ENCODE peak calls at places on chromosome 21, in six cellular contexts. One of them, this sample, is unnamed. For H3K27me3, the result is how much of the 10 kb centered on the place peaks cover.

GRCh38 chr21:29418813-29419212 is 120.1 kb downstream of the BACH1 start:
- DNase-seq in fibroblast of lung: no peak
- DNase-seq in H1: no peak
- DNase-seq in heart right ventricle: no peak
- DNase-seq in IMR-90: no peak
- DNase-seq in endothelial cell of umbilical vein: no peak
- DNase-seq in this sample: no peak

GRCh38 chr21:15057290-15057689 is 7.5 kb downstream of the NRIP1 start:
- DNase-seq in fibroblast of lung: no peak
- DNase-seq in IMR-90: no peak
- DNase-seq in endothelial cell of umbilical vein: no peak
- DNase-seq in heart right ventricle: no peak
- DNase-seq in H1: no peak
- DNase-seq in this sample: no peak

GRCh38 chr21:17818158-17819113 is 720 bp downstream of the C21orf91 start:
- DNase-seq in endothelial cell of umbilical vein: peak
- DNase-seq in fibroblast of lung: peak
- DNase-seq in IMR-90: peak
- DNase-seq in H1: no peak
- DNase-seq in heart right ventricle: peak
- DNase-seq in this sample: peak

GRCh38 chr21:42556960-42557359 is 43.3 kb downstream of the SLC37A1 start:
- DNase-seq in fibroblast of lung: no peak
- DNase-seq in H1: no peak
- DNase-seq in IMR-90: no peak
- DNase-seq in endothelial cell of umbilical vein: no peak
- DNase-seq in heart right ventricle: no peak
- DNase-seq in this sample: peak

GRCh38 chr21:29117372-29117955 is 13.0 kb upstream of the MAP3K7CL start:
- DNase-seq in fibroblast of lung: no peak
- DNase-seq in IMR-90: no peak
- DNase-seq in H1: no peak
- DNase-seq in heart right ventricle: no peak
- DNase-seq in endothelial cell of umbilical vein: no peak
- DNase-seq in this sample: no peak

GRCh38 chr21:27085387-27085786 is 118.5 kb upstream of the ADAMTS5 start:
- DNase-seq in fibroblast of lung: no peak
- DNase-seq in IMR-90: no peak
- DNase-seq in heart right ventricle: no peak
- DNase-seq in endothelial cell of umbilical vein: no peak
- DNase-seq in H1: no peak
- DNase-seq in this sample: no peak

GRCh38 chr21:41928621-41929220 is 25.1 kb downstream of the C2CD2 start:
- DNase-seq in endothelial cell of umbilical vein: peak
- DNase-seq in heart right ventricle: no peak
- DNase-seq in IMR-90: no peak
- DNase-seq in fibroblast of lung: no peak
- DNase-seq in H1: no peak
- DNase-seq in this sample: no peak

GRCh38 chr21:17925000-17925610 is 105.9 kb upstream of the C21orf91 start:
- DNase-seq in fibroblast of lung: peak
- DNase-seq in endothelial cell of umbilical vein: peak
- DNase-seq in heart right ventricle: peak
- DNase-seq in IMR-90: peak
- DNase-seq in H1: no peak
- DNase-seq in this sample: no peak

GRCh38 chr21:26169611-26170470 is 729 bp downstream of the APP start:
- DNase-seq in endothelial cell of umbilical vein: peak
- DNase-seq in fibroblast of lung: peak
- DNase-seq in heart right ventricle: peak
- DNase-seq in H1: no peak
- DNase-seq in IMR-90: peak
- DNase-seq in this sample: peak

GRCh38 chr21:42851812-42852665 is 27.3 kb downstream of the WDR4 start:
- DNase-seq in fibroblast of lung: no peak
- DNase-seq in endothelial cell of umbilical vein: no peak
- DNase-seq in heart right ventricle: no peak
- DNase-seq in IMR-90: no peak
- DNase-seq in H1: no peak
- DNase-seq in this sample: no peak

GRCh38 chr21:18228060-18228739 is 16.4 kb upstream of the CHODL start:
- DNase-seq in fibroblast of lung: no peak
- DNase-seq in endothelial cell of umbilical vein: no peak
- DNase-seq in heart right ventricle: no peak
- DNase-seq in IMR-90: no peak
- DNase-seq in H1: no peak
- DNase-seq in this sample: no peak

GRCh38 chr21:15063081-15063820 is 1.5 kb downstream of the NRIP1 start:
- DNase-seq in endothelial cell of umbilical vein: peak
- DNase-seq in fibroblast of lung: peak
- DNase-seq in heart right ventricle: no peak
- DNase-seq in H1: no peak
- DNase-seq in IMR-90: peak
- DNase-seq in this sample: no peak

GRCh38 chr21:27329255-27329851 is 362.5 kb upstream of the ADAMTS5 start:
- DNase-seq in heart right ventricle: no peak
- DNase-seq in fibroblast of lung: no peak
- DNase-seq in H1: no peak
- DNase-seq in IMR-90: peak
- DNase-seq in endothelial cell of umbilical vein: no peak
- DNase-seq in this sample: no peak

GRCh38 chr21:29721242-29721641 is 218.6 kb downstream of the GRIK1 start:
- DNase-seq in fibroblast of lung: no peak
- DNase-seq in heart right ventricle: no peak
- DNase-seq in endothelial cell of umbilical vein: no peak
- DNase-seq in IMR-90: no peak
- DNase-seq in H1: no peak
- DNase-seq in this sample: no peak

GRCh38 chr21:28068455-28069358 is 924.0 kb downstream of the LTN1 start:
- DNase-seq in H1: no peak
- DNase-seq in fibroblast of lung: no peak
- DNase-seq in endothelial cell of umbilical vein: no peak
- DNase-seq in IMR-90: no peak
- DNase-seq in heart right ventricle: no peak
- DNase-seq in this sample: no peak

GRCh38 chr21:42652527-42653491 is 612 bp upstream of the PDE9A start:
- DNase-seq in IMR-90: peak
- DNase-seq in heart right ventricle: peak
- DNase-seq in endothelial cell of umbilical vein: peak
- DNase-seq in fibroblast of lung: peak
- DNase-seq in H1: no peak
- DNase-seq in this sample: peak

GRCh38 chr21:41711416-41712023 is 55.3 kb downstream of the RIPK4 start:
- DNase-seq in heart right ventricle: no peak
- DNase-seq in H1: no peak
- DNase-seq in fibroblast of lung: no peak
- DNase-seq in endothelial cell of umbilical vein: no peak
- DNase-seq in IMR-90: no peak
- DNase-seq in this sample: no peak

DNA sequence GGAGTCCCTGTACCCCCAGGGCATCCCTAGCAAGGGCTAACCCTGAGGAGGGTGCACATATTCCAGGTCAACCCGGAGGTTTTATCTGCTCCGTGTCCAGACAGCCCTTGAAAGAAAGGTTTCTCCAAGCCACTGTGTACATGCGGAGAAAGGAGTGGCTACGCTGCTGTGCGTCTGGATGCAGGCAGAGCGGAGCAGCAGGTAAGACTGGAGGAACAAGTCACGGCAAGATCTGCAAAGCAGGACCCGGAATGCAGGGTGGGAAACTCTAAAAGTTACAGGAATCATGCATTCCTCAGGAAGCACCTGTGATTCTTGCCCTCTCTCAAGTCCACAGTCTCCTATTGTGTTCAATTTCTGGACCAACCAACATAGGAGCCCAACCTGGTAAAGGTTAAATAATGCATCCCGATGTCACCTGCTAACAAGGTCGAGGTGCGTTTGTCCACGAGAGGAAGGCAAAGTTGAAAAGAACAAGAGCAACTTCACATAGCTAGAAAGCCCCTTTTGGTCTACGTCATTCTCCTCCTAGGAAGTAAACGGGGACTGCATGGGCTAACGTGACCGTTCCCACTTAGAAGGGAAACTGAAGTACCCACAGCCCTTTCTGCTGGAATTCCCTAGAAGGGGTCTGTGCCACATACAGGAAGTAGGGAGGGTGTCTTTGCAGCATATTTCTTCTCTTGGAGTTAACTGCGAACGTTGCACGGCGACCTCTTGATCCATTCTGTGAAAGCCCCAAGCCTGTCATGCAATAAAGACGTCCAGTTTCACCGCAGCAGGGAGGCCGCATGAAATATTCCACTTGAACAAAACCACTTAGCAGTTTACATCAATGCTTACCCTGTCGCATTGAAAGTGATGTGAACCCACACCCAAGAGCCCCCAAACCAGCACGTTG is 5.8 kb downstream of the TIAM1 start:
- DNase-seq in H1: no peak
- DNase-seq in fibroblast of lung: peak
- DNase-seq in heart right ventricle: no peak
- DNase-seq in IMR-90: no peak
- DNase-seq in endothelial cell of umbilical vein: no peak
- DNase-seq in this sample: no peak
- H3K4me3 ChIP-seq in H1: no peak
- H3K4me3 ChIP-seq in fibroblast of lung: no peak
- H3K4me3 ChIP-seq in heart right ventricle: no peak
- H3K4me3 ChIP-seq in IMR-90: no peak
- H3K4me3 ChIP-seq in endothelial cell of umbilical vein: no peak
- H3K4me3 ChIP-seq in this sample: no peak

DNA sequence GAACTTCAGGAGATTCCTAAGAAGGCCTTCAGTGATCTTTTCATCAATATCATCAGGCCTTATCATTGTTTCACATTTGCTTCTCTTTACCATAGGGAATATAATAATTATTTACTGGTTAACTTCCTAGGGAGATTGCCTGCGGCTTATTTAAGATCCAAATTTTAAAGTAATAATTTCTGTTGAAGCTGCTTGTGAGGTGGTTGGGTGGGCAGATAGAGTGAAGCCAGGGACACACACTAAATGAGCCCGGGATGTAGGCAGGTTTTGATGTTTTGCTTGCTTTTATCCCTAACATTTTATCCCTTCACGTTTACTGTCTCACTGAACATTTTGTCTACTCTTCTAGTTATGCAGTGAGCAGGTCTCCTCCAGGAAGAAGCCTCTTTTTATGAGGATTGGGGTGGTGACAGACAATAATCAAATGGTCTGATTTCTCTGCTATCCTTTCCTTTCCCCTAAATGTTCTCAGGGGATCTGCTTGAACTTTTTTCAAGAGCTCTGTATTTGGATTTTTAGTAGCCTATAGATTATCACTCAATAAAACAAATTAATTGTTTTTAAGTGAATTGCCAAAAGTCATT is 164.7 kb downstream of the RUNX1 start:
- DNase-seq in IMR-90: no peak
- DNase-seq in endothelial cell of umbilical vein: peak
- DNase-seq in fibroblast of lung: no peak
- DNase-seq in heart right ventricle: no peak
- DNase-seq in H1: no peak
- DNase-seq in this sample: no peak
- H3K27me3 ChIP-seq in IMR-90: under half
- H3K27me3 ChIP-seq in endothelial cell of umbilical vein: under half
- H3K27me3 ChIP-seq in fibroblast of lung: under half
- H3K27me3 ChIP-seq in heart right ventricle: under half
- H3K27me3 ChIP-seq in H1: half or more
- H3K27me3 ChIP-seq in this sample: under half

DNA sequence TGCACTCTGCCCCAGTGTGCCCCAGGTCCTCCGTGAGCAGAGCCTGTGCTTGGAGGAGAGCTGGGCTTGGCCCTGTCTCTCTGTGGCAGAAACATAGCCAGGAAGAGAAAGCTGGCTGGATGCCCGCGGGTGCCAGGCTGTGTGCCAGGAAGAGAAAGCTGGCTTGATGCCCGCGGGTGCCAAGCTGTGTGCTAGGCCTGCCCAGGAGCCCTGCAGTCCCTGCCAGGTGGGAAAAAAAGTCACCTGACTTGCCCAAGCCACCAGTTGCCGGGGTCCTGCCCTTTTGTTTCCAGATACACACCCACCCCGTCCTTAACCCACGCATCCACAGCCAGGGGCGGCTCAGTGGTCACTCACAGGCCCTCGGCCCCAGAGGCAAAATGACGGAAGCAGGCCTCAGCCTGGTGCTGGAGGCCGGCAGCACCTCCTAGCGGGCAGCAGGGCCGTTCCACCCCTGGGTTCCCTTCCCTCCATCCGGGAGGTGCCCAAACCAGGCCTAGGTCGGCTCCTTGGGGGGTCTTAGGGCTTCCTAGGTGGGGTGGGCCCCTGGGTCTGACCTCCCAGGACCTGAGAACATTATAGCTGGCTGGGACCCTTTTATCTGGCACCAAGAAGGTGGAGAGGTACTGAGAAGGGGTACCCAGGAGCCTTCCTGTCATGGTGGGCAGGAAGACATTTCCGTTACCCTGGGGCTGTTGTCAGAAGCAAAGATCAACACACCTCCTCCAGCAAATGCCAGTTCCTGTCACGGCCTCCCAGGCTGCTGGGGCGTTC is 9.1 kb downstream of the ITGB2 start:
- DNase-seq in fibroblast of lung: no peak
- DNase-seq in heart right ventricle: peak
- DNase-seq in H1: no peak
- DNase-seq in IMR-90: no peak
- DNase-seq in endothelial cell of umbilical vein: peak
- DNase-seq in this sample: peak
- TF ChIP-seq CTCF in fibroblast of lung: no peak
- TF ChIP-seq CTCF in heart right ventricle: no peak
- TF ChIP-seq CTCF in H1: peak
- TF ChIP-seq CTCF in IMR-90: no peak
- TF ChIP-seq CTCF in endothelial cell of umbilical vein: peak
- TF ChIP-seq CTCF in this sample: peak

GRCh38 chr21:33870768-33871167 is 44.8 kb downstream of the ATP5PO start:
- DNase-seq in heart right ventricle: no peak
- DNase-seq in fibroblast of lung: no peak
- DNase-seq in H1: no peak
- DNase-seq in endothelial cell of umbilical vein: no peak
- DNase-seq in IMR-90: peak
- DNase-seq in this sample: peak

GRCh38 chr21:33875026-33875695 is 40.4 kb downstream of the ATP5PO start:
- DNase-seq in H1: no peak
- DNase-seq in fibroblast of lung: no peak
- DNase-seq in IMR-90: no peak
- DNase-seq in endothelial cell of umbilical vein: no peak
- DNase-seq in heart right ventricle: no peak
- DNase-seq in this sample: peak

GRCh38 chr21:33874161-33874560 is 41.4 kb downstream of the ATP5PO start:
- DNase-seq in endothelial cell of umbilical vein: no peak
- DNase-seq in heart right ventricle: no peak
- DNase-seq in fibroblast of lung: no peak
- DNase-seq in IMR-90: no peak
- DNase-seq in H1: no peak
- DNase-seq in this sample: peak

GRCh38 chr21:33871171-33871570 is 44.4 kb downstream of the ATP5PO start:
- DNase-seq in IMR-90: peak
- DNase-seq in fibroblast of lung: peak
- DNase-seq in heart right ventricle: no peak
- DNase-seq in H1: no peak
- DNase-seq in endothelial cell of umbilical vein: no peak
- DNase-seq in this sample: no peak

DNA sequence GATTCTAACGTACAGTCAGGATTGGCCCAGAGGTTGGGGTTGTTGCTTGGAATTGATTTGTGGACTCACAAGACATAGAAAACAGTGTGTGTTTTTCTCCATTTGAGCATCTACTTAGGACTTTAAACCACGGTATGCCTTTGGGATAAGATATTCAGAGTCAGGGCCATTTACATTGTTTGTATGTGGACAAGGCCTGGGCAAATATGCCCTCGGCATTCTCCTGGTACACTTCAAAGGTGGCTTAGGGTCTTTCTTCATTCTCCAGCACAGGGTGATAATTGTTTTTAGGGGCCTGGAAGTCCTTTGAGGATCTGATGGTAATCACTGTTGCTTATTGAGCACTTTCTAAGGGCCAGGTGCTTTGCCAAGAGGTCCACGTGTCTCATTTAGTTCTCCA is 42.5 kb downstream of the ATP5PO start:
- DNase-seq in fibroblast of lung: no peak
- DNase-seq in IMR-90: no peak
- DNase-seq in endothelial cell of umbilical vein: no peak
- DNase-seq in H1: no peak
- DNase-seq in heart right ventricle: no peak
- DNase-seq in this sample: no peak
- H3K4me3 ChIP-seq in fibroblast of lung: no peak
- H3K4me3 ChIP-seq in IMR-90: no peak
- H3K4me3 ChIP-seq in endothelial cell of umbilical vein: no peak
- H3K4me3 ChIP-seq in H1: no peak
- H3K4me3 ChIP-seq in heart right ventricle: no peak
- H3K4me3 ChIP-seq in this sample: no peak

This sample was measured in upper lobe of right lung.